ENCODE peak calls at places on chromosomes 1 and 21, in eight cellular contexts. One of them, this sample, is unnamed.

GRCh38 chr1:10685851-10686403 is 110.5 kb downstream of the CASZ1 start:
- DNase-seq in activated T-cell treated with anti-CD3 and anti-CD28 coated beads for 1 hour: no peak
- DNase-seq in NCI-H774: no peak
- DNase-seq in NCI-H82: no peak
- DNase-seq in stimulated activated CD8-positive, alpha-beta memory T cell treated with anti-CD3 and anti-CD28 coated beads, Interleukin-15, amount 100 ng/mL, for 24 hours: no peak
- DNase-seq in glutamatergic neuron: no peak
- DNase-seq in HT-29: peak
- DNase-seq in stimulated activated CD4-positive, alpha-beta T cell treated with anti-CD3 and anti-CD28 coated beads, Interleukin-2, amount 100 ng/mL, for 48 hours: no peak
- DNase-seq in this sample: no peak

GRCh38 chr1:6167391-6168303 is 12.5 kb downstream of the CHD5 start:
- DNase-seq in stimulated activated CD4-positive, alpha-beta T cell treated with anti-CD3 and anti-CD28 coated beads, Interleukin-2, amount 100 ng/mL, for 48 hours: no peak
- DNase-seq in NCI-H774: no peak
- DNase-seq in HT-29: no peak
- DNase-seq in glutamatergic neuron: no peak
- DNase-seq in stimulated activated CD8-positive, alpha-beta memory T cell treated with anti-CD3 and anti-CD28 coated beads, Interleukin-15, amount 100 ng/mL, for 24 hours: no peak
- DNase-seq in NCI-H82: no peak
- DNase-seq in activated T-cell treated with anti-CD3 and anti-CD28 coated beads for 1 hour: no peak
- DNase-seq in this sample: no peak

GRCh38 chr21:33690874-33691273 is 48.6 kb downstream of the ITSN1 start:
- DNase-seq in glutamatergic neuron: no peak
- DNase-seq in HT-29: no peak
- DNase-seq in NCI-H82: no peak
- DNase-seq in NCI-H774: no peak
- DNase-seq in stimulated activated CD4-positive, alpha-beta T cell treated with anti-CD3 and anti-CD28 coated beads, Interleukin-2, amount 100 ng/mL, for 48 hours: no peak
- DNase-seq in stimulated activated CD8-positive, alpha-beta memory T cell treated with anti-CD3 and anti-CD28 coated beads, Interleukin-15, amount 100 ng/mL, for 24 hours: no peak
- DNase-seq in activated T-cell treated with anti-CD3 and anti-CD28 coated beads for 1 hour: no peak
- DNase-seq in this sample: no peak

GRCh38 chr1:18104546-18105100 is 3.0 kb upstream of the IGSF21 start:
- DNase-seq in stimulated activated CD8-positive, alpha-beta memory T cell treated with anti-CD3 and anti-CD28 coated beads, Interleukin-15, amount 100 ng/mL, for 24 hours: no peak
- DNase-seq in HT-29: no peak
- DNase-seq in NCI-H82: no peak
- DNase-seq in glutamatergic neuron: peak
- DNase-seq in activated T-cell treated with anti-CD3 and anti-CD28 coated beads for 1 hour: no peak
- DNase-seq in NCI-H774: no peak
- DNase-seq in stimulated activated CD4-positive, alpha-beta T cell treated with anti-CD3 and anti-CD28 coated beads, Interleukin-2, amount 100 ng/mL, for 48 hours: no peak
- DNase-seq in this sample: no peak

GRCh38 chr1:226950875-226951274 is 10.8 kb downstream of the COQ8A start:
- DNase-seq in stimulated activated CD8-positive, alpha-beta memory T cell treated with anti-CD3 and anti-CD28 coated beads, Interleukin-15, amount 100 ng/mL, for 24 hours: no peak
- DNase-seq in activated T-cell treated with anti-CD3 and anti-CD28 coated beads for 1 hour: no peak
- DNase-seq in glutamatergic neuron: no peak
- DNase-seq in HT-29: no peak
- DNase-seq in NCI-H82: no peak
- DNase-seq in NCI-H774: no peak
- DNase-seq in stimulated activated CD4-positive, alpha-beta T cell treated with anti-CD3 and anti-CD28 coated beads, Interleukin-2, amount 100 ng/mL, for 48 hours: no peak
- DNase-seq in this sample: no peak

GRCh38 chr1:160407819-160408801 is 7.7 kb downstream of the VANGL2 start:
- DNase-seq in glutamatergic neuron: no peak
- DNase-seq in NCI-H82: no peak
- DNase-seq in activated T-cell treated with anti-CD3 and anti-CD28 coated beads for 1 hour: no peak
- DNase-seq in stimulated activated CD4-positive, alpha-beta T cell treated with anti-CD3 and anti-CD28 coated beads, Interleukin-2, amount 100 ng/mL, for 48 hours: no peak
- DNase-seq in NCI-H774: no peak
- DNase-seq in stimulated activated CD8-positive, alpha-beta memory T cell treated with anti-CD3 and anti-CD28 coated beads, Interleukin-15, amount 100 ng/mL, for 24 hours: no peak
- DNase-seq in HT-29: peak
- DNase-seq in this sample: no peak

GRCh38 chr1:22709891-22710687 is 550 bp upstream of the EPHB2 start:
- DNase-seq in stimulated activated CD8-positive, alpha-beta memory T cell treated with anti-CD3 and anti-CD28 coated beads, Interleukin-15, amount 100 ng/mL, for 24 hours: no peak
- DNase-seq in NCI-H82: peak
- DNase-seq in NCI-H774: no peak
- DNase-seq in activated T-cell treated with anti-CD3 and anti-CD28 coated beads for 1 hour: no peak
- DNase-seq in stimulated activated CD4-positive, alpha-beta T cell treated with anti-CD3 and anti-CD28 coated beads, Interleukin-2, amount 100 ng/mL, for 48 hours: peak
- DNase-seq in HT-29: peak
- DNase-seq in glutamatergic neuron: peak
- DNase-seq in this sample: no peak

GRCh38 chr1:43321331-43321891 is 16.2 kb upstream of the MPL start:
- DNase-seq in activated T-cell treated with anti-CD3 and anti-CD28 coated beads for 1 hour: no peak
- DNase-seq in stimulated activated CD8-positive, alpha-beta memory T cell treated with anti-CD3 and anti-CD28 coated beads, Interleukin-15, amount 100 ng/mL, for 24 hours: no peak
- DNase-seq in stimulated activated CD4-positive, alpha-beta T cell treated with anti-CD3 and anti-CD28 coated beads, Interleukin-2, amount 100 ng/mL, for 48 hours: no peak
- DNase-seq in glutamatergic neuron: no peak
- DNase-seq in HT-29: no peak
- DNase-seq in NCI-H82: no peak
- DNase-seq in NCI-H774: no peak
- DNase-seq in this sample: no peak

GRCh38 chr1:236173174-236173767 is 30.9 kb downstream of the GPR137B start:
- DNase-seq in stimulated activated CD4-positive, alpha-beta T cell treated with anti-CD3 and anti-CD28 coated beads, Interleukin-2, amount 100 ng/mL, for 48 hours: no peak
- DNase-seq in activated T-cell treated with anti-CD3 and anti-CD28 coated beads for 1 hour: no peak
- DNase-seq in glutamatergic neuron: no peak
- DNase-seq in stimulated activated CD8-positive, alpha-beta memory T cell treated with anti-CD3 and anti-CD28 coated beads, Interleukin-15, amount 100 ng/mL, for 24 hours: no peak
- DNase-seq in NCI-H82: no peak
- DNase-seq in HT-29: no peak
- DNase-seq in NCI-H774: no peak
- DNase-seq in this sample: no peak

GRCh38 chr1:85328713-85329376 is 52.4 kb upstream of the BCL10 start:
- DNase-seq in stimulated activated CD4-positive, alpha-beta T cell treated with anti-CD3 and anti-CD28 coated beads, Interleukin-2, amount 100 ng/mL, for 48 hours: no peak
- DNase-seq in glutamatergic neuron: no peak
- DNase-seq in NCI-H774: no peak
- DNase-seq in activated T-cell treated with anti-CD3 and anti-CD28 coated beads for 1 hour: no peak
- DNase-seq in stimulated activated CD8-positive, alpha-beta memory T cell treated with anti-CD3 and anti-CD28 coated beads, Interleukin-15, amount 100 ng/mL, for 24 hours: no peak
- DNase-seq in HT-29: peak
- DNase-seq in NCI-H82: no peak
- DNase-seq in this sample: no peak

GRCh38 chr1:150748859-150749719 is 16.5 kb downstream of the CTSS start:
- DNase-seq in glutamatergic neuron: no peak
- DNase-seq in HT-29: no peak
- DNase-seq in stimulated activated CD4-positive, alpha-beta T cell treated with anti-CD3 and anti-CD28 coated beads, Interleukin-2, amount 100 ng/mL, for 48 hours: no peak
- DNase-seq in NCI-H774: no peak
- DNase-seq in NCI-H82: no peak
- DNase-seq in stimulated activated CD8-positive, alpha-beta memory T cell treated with anti-CD3 and anti-CD28 coated beads, Interleukin-15, amount 100 ng/mL, for 24 hours: no peak
- DNase-seq in activated T-cell treated with anti-CD3 and anti-CD28 coated beads for 1 hour: no peak
- DNase-seq in this sample: no peak

GRCh38 chr1:52550447-52550846 is 2.4 kb downstream of the TUT4 start:
- DNase-seq in HT-29: no peak
- DNase-seq in NCI-H774: no peak
- DNase-seq in stimulated activated CD8-positive, alpha-beta memory T cell treated with anti-CD3 and anti-CD28 coated beads, Interleukin-15, amount 100 ng/mL, for 24 hours: no peak
- DNase-seq in glutamatergic neuron: no peak
- DNase-seq in activated T-cell treated with anti-CD3 and anti-CD28 coated beads for 1 hour: no peak
- DNase-seq in stimulated activated CD4-positive, alpha-beta T cell treated with anti-CD3 and anti-CD28 coated beads, Interleukin-2, amount 100 ng/mL, for 48 hours: no peak
- DNase-seq in NCI-H82: no peak
- DNase-seq in this sample: no peak

GRCh38 chr1:33713058-33713877 is 150.6 kb upstream of the HMGB4 start:
- DNase-seq in stimulated activated CD8-positive, alpha-beta memory T cell treated with anti-CD3 and anti-CD28 coated beads, Interleukin-15, amount 100 ng/mL, for 24 hours: no peak
- DNase-seq in NCI-H774: no peak
- DNase-seq in glutamatergic neuron: no peak
- DNase-seq in NCI-H82: no peak
- DNase-seq in activated T-cell treated with anti-CD3 and anti-CD28 coated beads for 1 hour: no peak
- DNase-seq in HT-29: no peak
- DNase-seq in stimulated activated CD4-positive, alpha-beta T cell treated with anti-CD3 and anti-CD28 coated beads, Interleukin-2, amount 100 ng/mL, for 48 hours: no peak
- DNase-seq in this sample: no peak

GRCh38 chr1:175192111-175192629 is 406 bp downstream of the KIAA0040 start:
- DNase-seq in glutamatergic neuron: no peak
- DNase-seq in stimulated activated CD8-positive, alpha-beta memory T cell treated with anti-CD3 and anti-CD28 coated beads, Interleukin-15, amount 100 ng/mL, for 24 hours: no peak
- DNase-seq in NCI-H774: peak
- DNase-seq in stimulated activated CD4-positive, alpha-beta T cell treated with anti-CD3 and anti-CD28 coated beads, Interleukin-2, amount 100 ng/mL, for 48 hours: peak
- DNase-seq in activated T-cell treated with anti-CD3 and anti-CD28 coated beads for 1 hour: peak
- DNase-seq in HT-29: peak
- DNase-seq in NCI-H82: peak
- DNase-seq in this sample: peak

GRCh38 chr1:33001282-33001681 is 35.4 kb downstream of the AK2 start:
- DNase-seq in stimulated activated CD8-positive, alpha-beta memory T cell treated with anti-CD3 and anti-CD28 coated beads, Interleukin-15, amount 100 ng/mL, for 24 hours: no peak
- DNase-seq in activated T-cell treated with anti-CD3 and anti-CD28 coated beads for 1 hour: no peak
- DNase-seq in NCI-H774: no peak
- DNase-seq in glutamatergic neuron: no peak
- DNase-seq in HT-29: peak
- DNase-seq in stimulated activated CD4-positive, alpha-beta T cell treated with anti-CD3 and anti-CD28 coated beads, Interleukin-2, amount 100 ng/mL, for 48 hours: no peak
- DNase-seq in NCI-H82: peak
- DNase-seq in this sample: no peak

GRCh38 chr1:182599339-182599738 is 4.8 kb downstream of the RGS16 start:
- DNase-seq in glutamatergic neuron: no peak
- DNase-seq in HT-29: peak
- DNase-seq in NCI-H82: peak
- DNase-seq in stimulated activated CD8-positive, alpha-beta memory T cell treated with anti-CD3 and anti-CD28 coated beads, Interleukin-15, amount 100 ng/mL, for 24 hours: no peak
- DNase-seq in NCI-H774: no peak
- DNase-seq in activated T-cell treated with anti-CD3 and anti-CD28 coated beads for 1 hour: no peak
- DNase-seq in stimulated activated CD4-positive, alpha-beta T cell treated with anti-CD3 and anti-CD28 coated beads, Interleukin-2, amount 100 ng/mL, for 48 hours: peak
- DNase-seq in this sample: no peak

GRCh38 chr1:178220094-178220493 is 126.2 kb downstream of the RASAL2 start:
- DNase-seq in HT-29: no peak
- DNase-seq in glutamatergic neuron: no peak
- DNase-seq in NCI-H82: no peak
- DNase-seq in stimulated activated CD4-positive, alpha-beta T cell treated with anti-CD3 and anti-CD28 coated beads, Interleukin-2, amount 100 ng/mL, for 48 hours: no peak
- DNase-seq in NCI-H774: no peak
- DNase-seq in stimulated activated CD8-positive, alpha-beta memory T cell treated with anti-CD3 and anti-CD28 coated beads, Interleukin-15, amount 100 ng/mL, for 24 hours: no peak
- DNase-seq in activated T-cell treated with anti-CD3 and anti-CD28 coated beads for 1 hour: no peak
- DNase-seq in this sample: no peak

GRCh38 chr1:10773376-10773775 is 23.1 kb downstream of the CASZ1 start:
- DNase-seq in activated T-cell treated with anti-CD3 and anti-CD28 coated beads for 1 hour: no peak
- DNase-seq in NCI-H82: no peak
- DNase-seq in glutamatergic neuron: no peak
- DNase-seq in stimulated activated CD4-positive, alpha-beta T cell treated with anti-CD3 and anti-CD28 coated beads, Interleukin-2, amount 100 ng/mL, for 48 hours: no peak
- DNase-seq in NCI-H774: no peak
- DNase-seq in stimulated activated CD8-positive, alpha-beta memory T cell treated with anti-CD3 and anti-CD28 coated beads, Interleukin-15, amount 100 ng/mL, for 24 hours: no peak
- DNase-seq in HT-29: no peak
- DNase-seq in this sample: no peak

GRCh38 chr1:246261641-246262040 is 245.4 kb downstream of the SMYD3 start:
- DNase-seq in stimulated activated CD4-positive, alpha-beta T cell treated with anti-CD3 and anti-CD28 coated beads, Interleukin-2, amount 100 ng/mL, for 48 hours: no peak
- DNase-seq in NCI-H82: no peak
- DNase-seq in stimulated activated CD8-positive, alpha-beta memory T cell treated with anti-CD3 and anti-CD28 coated beads, Interleukin-15, amount 100 ng/mL, for 24 hours: no peak
- DNase-seq in glutamatergic neuron: no peak
- DNase-seq in HT-29: no peak
- DNase-seq in activated T-cell treated with anti-CD3 and anti-CD28 coated beads for 1 hour: no peak
- DNase-seq in NCI-H774: no peak
- DNase-seq in this sample: no peak

GRCh38 chr1:62688687-62689085 is 500 bp upstream of the DOCK7 start:
- DNase-seq in stimulated activated CD4-positive, alpha-beta T cell treated with anti-CD3 and anti-CD28 coated beads, Interleukin-2, amount 100 ng/mL, for 48 hours: no peak
- DNase-seq in activated T-cell treated with anti-CD3 and anti-CD28 coated beads for 1 hour: no peak
- DNase-seq in NCI-H82: peak
- DNase-seq in HT-29: peak
- DNase-seq in NCI-H774: no peak
- DNase-seq in stimulated activated CD8-positive, alpha-beta memory T cell treated with anti-CD3 and anti-CD28 coated beads, Interleukin-15, amount 100 ng/mL, for 24 hours: no peak
- DNase-seq in glutamatergic neuron: no peak
- DNase-seq in this sample: no peak

GRCh38 chr1:174284052-174284451 is 124.7 kb downstream of the RABGAP1L start:
- DNase-seq in glutamatergic neuron: no peak
- DNase-seq in activated T-cell treated with anti-CD3 and anti-CD28 coated beads for 1 hour: no peak
- DNase-seq in NCI-H774: no peak
- DNase-seq in stimulated activated CD8-positive, alpha-beta memory T cell treated with anti-CD3 and anti-CD28 coated beads, Interleukin-15, amount 100 ng/mL, for 24 hours: no peak
- DNase-seq in NCI-H82: no peak
- DNase-seq in stimulated activated CD4-positive, alpha-beta T cell treated with anti-CD3 and anti-CD28 coated beads, Interleukin-2, amount 100 ng/mL, for 48 hours: no peak
- DNase-seq in HT-29: no peak
- DNase-seq in this sample: no peak

GRCh38 chr1:219626865-219627264 is 14.0 kb upstream of the ZC3H11B start:
- DNase-seq in glutamatergic neuron: no peak
- DNase-seq in activated T-cell treated with anti-CD3 and anti-CD28 coated beads for 1 hour: no peak
- DNase-seq in NCI-H82: no peak
- DNase-seq in HT-29: no peak
- DNase-seq in NCI-H774: no peak
- DNase-seq in stimulated activated CD4-positive, alpha-beta T cell treated with anti-CD3 and anti-CD28 coated beads, Interleukin-2, amount 100 ng/mL, for 48 hours: no peak
- DNase-seq in stimulated activated CD8-positive, alpha-beta memory T cell treated with anti-CD3 and anti-CD28 coated beads, Interleukin-15, amount 100 ng/mL, for 24 hours: no peak
- DNase-seq in this sample: no peak

GRCh38 chr1:13732971-13733667 is 33.1 kb downstream of the PRDM2 start:
- DNase-seq in NCI-H82: no peak
- DNase-seq in stimulated activated CD4-positive, alpha-beta T cell treated with anti-CD3 and anti-CD28 coated beads, Interleukin-2, amount 100 ng/mL, for 48 hours: no peak
- DNase-seq in stimulated activated CD8-positive, alpha-beta memory T cell treated with anti-CD3 and anti-CD28 coated beads, Interleukin-15, amount 100 ng/mL, for 24 hours: no peak
- DNase-seq in HT-29: no peak
- DNase-seq in activated T-cell treated with anti-CD3 and anti-CD28 coated beads for 1 hour: no peak
- DNase-seq in glutamatergic neuron: no peak
- DNase-seq in NCI-H774: no peak
- DNase-seq in this sample: peak

This sample was measured in CD8-positive, alpha-beta T cell.